ENCODE peak calls at places on chromosomes 16 and 17, in six cellular contexts. Z, U, L, P, N and V are unnamed samples. For H3K27me3 and H3K4me1, the result is how much of the 10 kb centered on the place peaks cover.

GRCh38 chr17:29565643-29566472 is 979 bp downstream of the ABHD15 start:
- DNase-seq in Z (peak), U (peak), L (peak), P (peak), N (peak), V (peak)

GRCh38 chr17:83062818-83063671 is 16.4 kb upstream of the METRNL start:
- DNase-seq in Z (no peak), U (no peak), L (peak), P (peak), N (no peak), V (peak)

GRCh38 chr17:50779747-50780363 is 12.5 kb upstream of the ANKRD40CL start:
- DNase-seq in Z (no peak), U (no peak), L (no peak), P (no peak), N (no peak), V (no peak)

GRCh38 chr16:29012913-29013641 is 28.2 kb downstream of the LAT start:
- DNase-seq in Z (no peak), U (no peak), L (no peak), P (no peak), N (no peak), V (no peak)

GRCh38 chr16:69486724-69487123 is 62.3 kb downstream of the CYB5B start:
- DNase-seq in Z (no peak), U (no peak), L (no peak), P (no peak), N (no peak), V (no peak)

GRCh38 chr17:71461504-71462197 is 659.2 kb upstream of the SOX9 start:
- DNase-seq in Z (no peak), U (no peak), L (no peak), P (no peak), N (no peak), V (no peak)

GRCh38 chr16:56708821-56709685 is 20.9 kb upstream of the NUP93 start:
- DNase-seq in Z (no peak), U (no peak), L (no peak), P (no peak), N (no peak), V (no peak)

GRCh38 chr16:67333315-67333714 is 6.7 kb downstream of the LRRC36 start:
- DNase-seq in Z (no peak), U (no peak), L (no peak), P (no peak), N (no peak), V (no peak)

GRCh38 chr17:64938925-64939474 is 19.7 kb upstream of the LRRC37A3 start:
- DNase-seq in Z (peak), U (peak), L (peak), P (peak), N (no peak), V (peak)

GRCh38 chr17:83189013-83189672 is 109.7 kb downstream of the METRNL start:
- DNase-seq in Z (no peak), U (peak), L (peak), P (no peak), N (no peak), V (no peak)

GRCh38 chr16:87930456-87930855 is 5.9 kb downstream of the CA5A start:
- DNase-seq in Z (peak), U (peak), L (no peak), P (no peak), N (no peak), V (no peak)

GRCh38 chr16:2142942-2143868 is 5.2 kb upstream of the RAB26 start:
- DNase-seq in Z (no peak), U (no peak), L (no peak), P (no peak), N (no peak), V (no peak)

GRCh38 chr17:77141846-77142449 is 1.2 kb downstream of the SEC14L1 start:
- DNase-seq in Z (no peak), U (no peak), L (no peak), P (no peak), N (no peak), V (no peak)

DNA sequence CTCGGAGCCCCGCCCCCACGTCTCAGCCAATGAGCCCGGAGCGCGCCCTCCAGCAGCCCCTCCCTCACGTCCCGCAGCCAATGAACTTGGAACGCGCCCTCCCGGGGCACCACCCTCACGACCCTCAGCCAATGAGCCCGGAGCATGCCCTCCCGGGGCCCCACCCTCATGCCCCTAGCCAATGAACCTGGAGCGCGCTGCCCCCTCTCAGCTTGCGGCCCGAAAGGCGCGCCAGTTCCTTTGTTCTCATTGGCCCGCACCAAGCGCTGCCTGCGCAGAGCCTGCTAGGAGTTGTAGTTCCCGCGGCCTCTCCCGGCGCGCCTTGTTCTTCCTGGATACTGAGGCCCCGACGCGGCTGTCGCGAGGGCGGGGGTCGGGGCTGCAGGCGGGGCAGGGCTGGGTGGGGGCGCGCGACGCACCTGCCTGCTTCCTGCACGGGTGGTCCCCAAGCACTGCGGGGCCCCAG is at the start of gene LRRC45:
- DNase-seq in Z (peak), U (peak), L (peak), P (peak), N (peak), V (peak)
- H3K27me3 ChIP-seq in Z (under half), U (under half), L (under half), P (under half), N (under half), V (under half)

DNA sequence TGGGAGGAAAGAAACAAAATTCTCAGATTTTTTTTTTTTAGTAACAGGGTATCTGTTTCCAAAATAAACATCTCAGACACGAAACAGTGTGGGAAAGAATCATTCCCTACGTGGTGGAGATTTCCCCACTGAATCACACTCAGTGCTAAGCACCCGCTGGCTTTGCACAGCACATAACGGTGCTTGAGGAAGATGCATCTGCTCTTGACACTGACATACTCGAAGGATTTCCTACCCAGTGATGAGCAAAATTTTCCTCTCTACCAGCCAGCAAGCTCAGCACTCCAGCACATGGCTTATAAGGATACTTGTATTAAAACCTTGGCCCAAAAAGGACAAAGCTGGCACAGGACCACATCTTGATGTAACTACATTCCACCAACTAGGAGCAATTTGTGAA is 59.1 kb downstream of the ANKFY1 start:
- DNase-seq in Z (no peak), U (no peak), L (peak), P (no peak), N (peak), V (peak)
- H3K4me3 ChIP-seq in Z (no peak), U (no peak), L (no peak), P (no peak), N (no peak), V (no peak)

GRCh38 chr17:61393904-61394629 is 5.6 kb upstream of the TBX2 start:
- DNase-seq in Z (peak), U (peak), L (peak), P (no peak), N (no peak), V (no peak)

GRCh38 chr17:61395409-61395982 is 4.1 kb upstream of the TBX2 start:
- DNase-seq in Z (no peak), U (no peak), L (no peak), P (no peak), N (no peak), V (no peak)

GRCh38 chr17:61395983-61396585 is 3.6 kb upstream of the TBX2 start:
- DNase-seq in Z (peak), U (no peak), L (peak), P (peak), N (no peak), V (peak)

GRCh38 chr17:61393550-61393903 is 6.1 kb upstream of the TBX2 start:
- DNase-seq in Z (no peak), U (no peak), L (peak), P (no peak), N (no peak), V (no peak)

GRCh38 chr17:61394630-61395408 is 4.8 kb upstream of the TBX2 start:
- DNase-seq in Z (peak), U (no peak), L (peak), P (no peak), N (no peak), V (peak)
- H3K4me1 ChIP-seq in Z (under half), U (under half), L (under half), P (under half), N (under half), V (under half)

GRCh38 chr16:5581963-5582362 is 484.4 kb upstream of the EEF2KMT start:
- DNase-seq in Z (no peak), U (no peak), L (no peak), P (no peak), N (no peak), V (no peak)
- H3K27me3 ChIP-seq in Z (under half), U (under half), L (under half), P (under half), N (under half), V (under half)

DNA sequence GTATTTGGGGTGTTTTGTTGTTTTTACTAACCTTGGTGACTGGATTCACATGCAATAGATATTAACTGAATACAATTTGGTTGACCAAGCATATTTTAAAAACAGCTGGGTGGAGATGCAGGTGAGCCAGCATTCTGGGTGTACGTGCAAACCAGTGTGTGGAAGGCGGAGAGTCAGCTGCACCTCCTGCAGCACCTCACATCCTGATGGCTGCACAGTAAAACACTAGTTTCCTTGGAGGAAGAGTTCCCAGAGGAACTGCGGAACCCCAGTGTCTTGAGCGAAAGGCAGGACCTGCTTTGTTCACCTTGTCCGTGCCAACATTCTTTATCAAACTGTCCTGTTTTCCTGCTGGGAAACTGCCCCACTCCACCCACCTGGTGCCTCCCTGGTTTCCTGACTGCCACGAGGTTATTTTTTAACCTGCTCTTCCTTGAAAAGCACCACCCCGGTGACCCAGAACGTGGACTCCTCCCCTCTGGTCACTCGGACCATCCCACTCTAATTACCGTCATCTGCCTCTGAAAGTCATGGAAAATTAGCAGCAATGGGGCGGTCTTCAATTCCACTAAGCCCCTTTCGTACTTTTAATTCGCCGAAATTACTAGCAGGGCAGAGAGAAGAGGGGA is 1.0 kb upstream of the YPEL2 start:
- DNase-seq in Z (peak), U (peak), L (peak), P (peak), N (peak), V (peak)
- H3K4me3 ChIP-seq in Z (peak), U (peak), L (peak), P (peak), N (peak), V (no peak)

DNA sequence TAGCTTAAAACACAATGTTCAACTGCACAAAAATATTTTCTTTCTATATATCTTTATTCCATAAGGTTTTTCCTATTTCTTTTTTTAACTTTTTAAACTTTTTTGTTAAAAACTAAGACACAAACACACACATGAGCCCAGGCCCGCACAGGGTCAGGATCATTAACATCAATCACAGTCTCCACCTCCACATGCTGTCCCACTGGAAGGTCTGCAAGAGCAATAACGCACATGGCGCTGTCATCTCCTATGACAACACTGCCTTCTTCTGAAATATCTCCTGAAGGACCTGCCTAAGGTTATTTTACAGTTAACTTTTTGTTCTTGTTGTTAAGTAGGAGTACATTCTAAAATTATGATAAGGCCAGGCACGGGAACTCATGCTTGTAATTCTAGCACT is 4.1 kb downstream of the CFAP20 start:
- DNase-seq in Z (no peak), U (no peak), L (no peak), P (no peak), N (no peak), V (no peak)
- H3K4me1 ChIP-seq in Z (half or more), U (under half), L (under half), P (half or more), N (half or more), V (half or more)